ENCODE peak calls at places on chromosomes 4 and X, in nine cellular contexts. M is coronary artery, O is heart left ventricle, K is fibroblast of lung, N is esophagus squamous epithelium, R is WERI-Rb-1, C is colonic mucosa, E is astrocyte of the cerebellum, S is astrocyte. X is an unnamed sample.

GRCh38 chrX:47143894-47144625 is 442 bp downstream of the NDUFB11 start:
- DNase-seq in M (peak; percentile 79), R (peak; percentile 51), N (no peak), K (no peak), C (peak; percentile 27), S (peak; percentile 8), E (no peak), O (peak; percentile 42), X (peak; percentile 27)

GRCh38 chr4:169311643-169312365 is 41.0 kb upstream of the SH3RF1 start:
- DNase-seq in C (peak; percentile 45), O (peak; percentile 32), K (peak; percentile 39), N (no peak), E (no peak), M (no peak), R (peak; percentile 56), S (no peak), X (peak; percentile 53)

GRCh38 chrX:81301877-81302276 is 100.0 kb downstream of the SH3BGRL start:
- DNase-seq in O (no peak), M (no peak), K (peak; percentile 22), S (peak; percentile 2), C (no peak), E (no peak), N (no peak), R (no peak), X (no peak)

GRCh38 chr4:128847074-128847724 is 37.7 kb downstream of the JADE1 start:
- DNase-seq in C (no peak), M (no peak), O (no peak), K (no peak), N (no peak), R (no peak), S (no peak), E (no peak), X (no peak)

GRCh38 chrX:38768079-38768478 is 33.2 kb upstream of the MID1IP1 start:
- DNase-seq in R (no peak), C (no peak), S (peak; percentile 0), M (no peak), E (peak; percentile 12), O (no peak), K (peak; percentile 10), N (no peak), X (peak; percentile 35)

GRCh38 chrX:47458528-47458927 is 24.5 kb downstream of the ZNF41 start:
- DNase-seq in C (no peak), O (no peak), N (no peak), M (no peak), E (no peak), S (no peak), R (no peak), K (no peak), X (no peak)

GRCh38 chr4:113952452-113953029 is 26.9 kb downstream of the ARSJ start:
- DNase-seq in E (peak; percentile 44), C (peak; percentile 55), K (peak; percentile 54), N (no peak), R (peak; percentile 61), O (no peak), S (peak; percentile 40), M (no peak), X (peak; percentile 31)

GRCh38 chr4:141246243-141246642 is 25.5 kb downstream of the ZNF330 start:
- DNase-seq in C (no peak), E (peak; percentile 43), N (no peak), K (peak; percentile 82), O (no peak), R (no peak), S (peak; percentile 72), M (no peak), X (peak; percentile 88)

GRCh38 chr4:65139998-65140397 is 530.3 kb downstream of the EPHA5 start:
- DNase-seq in S (peak; percentile 2), C (no peak), K (peak; percentile 16), R (no peak), N (no peak), O (no peak), E (no peak), M (no peak), X (no peak)

GRCh38 chr4:22573198-22573597 is 57.3 kb upstream of the ADGRA3 start:
- DNase-seq in M (no peak), K (peak; percentile 19), S (no peak), C (peak; percentile 34), R (no peak), N (no peak), E (peak; percentile 9), O (peak; percentile 61), X (no peak)

GRCh38 chr4:57442834-57443291 is 332.7 kb upstream of the IGFBP7 start:
- DNase-seq in E (peak; percentile 26), K (peak; percentile 29), M (no peak), O (no peak), C (peak; percentile 24), N (no peak), R (peak; percentile 66), S (peak; percentile 6), X (peak; percentile 21)

GRCh38 chrX:13418126-13419091 is 98.6 kb upstream of the ATXN3L start:
- DNase-seq in K (peak; percentile 62), R (no peak), C (no peak), O (no peak), E (no peak), M (no peak), N (no peak), S (peak; percentile 48), X (peak; percentile 57)

GRCh38 chr4:93031431-93032098 is 727.8 kb downstream of the GRID2 start:
- DNase-seq in S (peak; percentile 2), O (no peak), C (no peak), R (no peak), K (no peak), E (no peak), N (no peak), M (no peak), X (no peak)

GRCh38 chr4:68299492-68300457 is 50.1 kb downstream of the YTHDC1 start:
- DNase-seq in E (no peak), S (no peak), M (no peak), K (no peak), O (no peak), N (no peak), R (no peak), C (no peak), X (no peak)

GRCh38 chrX:125205918-125206665 is 113.6 kb upstream of the TEX13C start:
- DNase-seq in E (no peak), R (no peak), M (no peak), C (peak; percentile 15), O (no peak), N (no peak), K (no peak), S (no peak), X (no peak)

GRCh38 chrX:125205084-125205917 is 114.4 kb upstream of the TEX13C start:
- DNase-seq in C (peak; percentile 17), O (peak; percentile 49), N (no peak), S (no peak), R (no peak), K (peak; percentile 6), M (peak; percentile 81), E (no peak), X (peak; percentile 6)

GRCh38 chrX:125203737-125204578 is 115.7 kb upstream of the TEX13C start:
- DNase-seq in N (no peak), S (no peak), E (peak; percentile 15), R (no peak), K (peak; percentile 0), M (no peak), C (no peak), O (peak; percentile 21), X (peak; percentile 0)

GRCh38 chrX:125202486-125203378 is 116.9 kb upstream of the TEX13C start:
- DNase-seq in R (no peak), M (no peak), K (no peak), C (no peak), E (no peak), N (no peak), S (no peak), O (no peak), X (no peak)

GRCh38 chrX:125203379-125203736 is 116.3 kb upstream of the TEX13C start:
- DNase-seq in R (no peak), O (no peak), S (no peak), M (no peak), C (no peak), E (no peak), N (no peak), K (no peak), X (no peak)
- H3K4me3 ChIP-seq in R (no peak overlapping the region), O (peak overlapping the region; percentile 53), S (no peak overlapping the region), M (peak overlapping the region; percentile 71), C (peak overlapping the region; percentile 8), E (peak overlapping the region; percentile 42), N (peak overlapping the region; percentile 18), K (no peak overlapping the region), X (no peak overlapping the region)

DNA sequence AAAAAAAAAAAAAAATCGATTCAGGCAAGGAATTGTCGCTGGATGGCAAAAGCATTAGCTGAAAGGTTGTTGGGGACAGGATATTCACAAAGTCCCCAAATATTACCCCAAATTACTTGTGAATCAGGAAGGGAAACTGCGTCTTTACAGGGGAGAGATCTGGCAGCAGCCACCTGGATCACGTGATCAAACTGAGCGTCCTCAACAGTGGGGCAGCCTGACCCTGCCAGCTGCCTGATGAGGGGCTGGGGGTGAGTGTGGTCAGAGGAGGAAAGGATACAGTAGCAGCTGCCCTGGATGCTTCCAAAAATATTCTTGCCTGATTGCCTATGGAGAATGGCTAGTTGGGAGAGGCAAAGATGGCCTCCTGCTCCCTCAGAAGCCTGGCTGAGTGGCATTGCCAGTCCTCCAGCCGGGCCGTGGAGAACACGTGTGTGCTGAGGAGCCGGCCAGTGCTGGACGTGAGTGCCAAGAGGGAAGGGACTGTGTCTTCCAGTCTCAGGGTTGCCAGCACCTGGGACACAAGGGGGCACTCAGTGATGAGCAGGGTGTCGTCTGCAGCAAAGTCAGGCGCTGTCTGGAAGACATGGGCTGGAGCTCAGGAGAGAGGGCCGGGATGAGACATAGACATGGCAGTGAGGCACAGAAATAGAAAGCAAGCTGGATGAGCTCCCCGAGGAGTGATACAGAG is 3.0 kb upstream of the LAGE3 start:
- DNase-seq in K (no peak), N (no peak), M (peak; percentile 69), R (no peak), E (no peak), S (no peak), C (no peak), O (no peak), X (no peak)
- TF ChIP-seq CTCF in K (no peak), N (no peak), M (no peak), R (peak; percentile 3), E (no peak), S (no peak), C (no peak), O (no peak), X (no peak)

DNA sequence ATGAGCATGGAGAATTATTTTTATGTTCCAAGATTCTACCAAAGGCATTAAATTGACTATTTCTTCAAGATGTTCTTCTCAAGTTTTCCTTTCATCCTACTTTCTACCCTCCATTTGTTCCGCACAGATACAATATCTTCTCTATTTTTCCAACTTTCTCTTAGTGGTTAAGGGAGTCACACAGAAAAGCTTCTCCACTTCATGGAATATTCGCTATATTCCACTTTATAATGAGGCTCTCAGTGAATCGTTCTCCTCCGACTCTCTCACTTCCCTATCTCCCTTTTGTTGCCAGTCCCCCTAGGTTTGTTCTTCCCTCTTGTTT is 1.3 kb downstream of the SH3D19 start:
- DNase-seq in E (no peak), R (no peak), K (no peak), O (no peak), C (no peak), S (no peak), N (no peak), M (no peak), X (no peak)
- H3K4me3 ChIP-seq in E (peak overlapping the region; percentile 64), R (peak overlapping the region; percentile 76), K (peak overlapping the region; percentile 56), O (peak overlapping the region; percentile 93), C (peak overlapping the region; percentile 64), S (peak overlapping the region; percentile 75), N (peak overlapping the region; percentile 87), M (peak overlapping the region; percentile 82), X (peak overlapping the region; percentile 73)

DNA sequence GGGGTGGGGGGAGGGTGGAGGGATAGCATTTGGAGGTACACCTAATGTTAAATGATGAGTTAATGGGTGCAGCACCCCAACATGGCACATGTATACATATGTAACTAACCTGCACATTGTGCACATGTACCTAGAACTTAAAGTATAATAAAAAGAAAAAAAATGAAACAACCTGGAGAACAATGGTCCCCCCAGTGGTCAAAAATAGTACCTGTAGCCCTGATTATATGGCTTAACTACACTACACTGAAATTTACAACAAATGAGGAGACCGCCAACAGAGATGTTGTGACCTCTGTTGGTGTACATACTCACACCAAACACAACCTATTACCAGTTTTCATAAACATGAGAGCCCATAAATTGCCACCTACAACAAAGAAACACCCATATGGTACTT is 7.3 kb upstream of the MAGEE1 start:
- DNase-seq in E (no peak), O (no peak), S (no peak), N (no peak), K (no peak), R (no peak), M (no peak), C (no peak), X (no peak)
- TF ChIP-seq CTCF in E (no peak), O (no peak), S (no peak), N (no peak), K (no peak), R (no peak), M (no peak), C (no peak), X (peak; percentile 23)